ENCODE peak calls at places on chromosomes 6 and 20, in five cellular contexts. B is dorsolateral prefrontal cortex, G is GM23248, D is foreskin fibroblast, O is left lung. W is an unnamed sample.
A peak's percentile ranks its signal among the peaks of the same experiment; 100 is the strongest.

GRCh38 chr20:17612287-17612974 is 42.6 kb downstream of the DSTN start:
- DNase-seq in G (peak; percentile 80), D (peak; percentile 75), B (no peak), O (no peak), W (peak; percentile 86)

GRCh38 chr20:54560357-54560756 is 85.0 kb downstream of the DOK5 start:
- DNase-seq in D (no peak), G (peak; percentile 22), B (no peak), O (no peak), W (peak; percentile 43)

GRCh38 chr20:17743677-17744076 is 43.9 kb downstream of the BANF2 start:
- DNase-seq in D (no peak), G (no peak), O (no peak), B (no peak), W (no peak)

GRCh38 chr6:43386492-43386891 is 17.0 kb upstream of the ZNF318 start:
- DNase-seq in B (no peak), O (no peak), D (no peak), G (no peak), W (no peak)

GRCh38 chr6:158642805-158643489 is 1.6 kb downstream of the DYNLT1 start:
- DNase-seq in G (peak; percentile 43), D (no peak), B (no peak), O (no peak), W (peak; percentile 63)

GRCh38 chr6:56984374-56984773 is 29.5 kb downstream of the BEND6 start:
- DNase-seq in B (no peak), G (peak; percentile 50), D (peak; percentile 12), O (no peak), W (no peak)

GRCh38 chr20:63873477-63873971 is 8.5 kb downstream of the TPD52L2 start:
- DNase-seq in B (no peak), O (peak; percentile 77), G (peak; percentile 93), D (peak; percentile 78), W (peak; percentile 97)

GRCh38 chr6:32700391-32701040 is 34.1 kb upstream of the HLA-DQB1 start:
- DNase-seq in D (peak; percentile 68), B (peak; percentile 21), O (no peak), G (peak; percentile 67), W (peak; percentile 88)

GRCh38 chr6:108113557-108114519 is 39.3 kb upstream of the OSTM1 start:
- DNase-seq in G (peak; percentile 74), B (no peak), D (peak; percentile 76), O (no peak), W (peak; percentile 98)

GRCh38 chr6:142316791-142317368 is 15.1 kb downstream of the ADGRG6 start:
- DNase-seq in B (no peak), O (no peak), G (no peak), D (no peak), W (no peak)

GRCh38 chr6:113564401-113565161 is 292.6 kb upstream of the MARCKS start:
- DNase-seq in B (peak; percentile 94), D (peak; percentile 96), G (peak; percentile 95), O (peak; percentile 70), W (peak; percentile 84)

GRCh38 chr6:3258201-3258600 is 546 bp upstream of the PSMG4 start:
- DNase-seq in O (no peak), B (no peak), G (no peak), D (no peak), W (no peak)
- H3K4me3 ChIP-seq in O (peak overlapping the region; percentile 100), B (peak overlapping the region; percentile 86), G (peak overlapping the region; percentile 85), D (peak overlapping the region; percentile 86), W (peak overlapping the region; percentile 94)

GRCh38 chr20:10669843-10670446 is 3.9 kb downstream of the JAG1 start:
- DNase-seq in O (no peak), D (no peak), G (no peak), B (no peak), W (peak; percentile 63)

GRCh38 chr20:10668677-10669368 is 5.0 kb downstream of the JAG1 start:
- DNase-seq in D (no peak), B (no peak), G (no peak), O (no peak), W (peak; percentile 62)

GRCh38 chr20:10671850-10672578 is 1.8 kb downstream of the JAG1 start:
- DNase-seq in D (peak; percentile 80), G (peak; percentile 71), B (no peak), O (peak; percentile 78), W (peak; percentile 90)

GRCh38 chr20:10671221-10671849 is 2.5 kb downstream of the JAG1 start:
- DNase-seq in O (peak; percentile 91), D (peak; percentile 98), B (no peak), G (peak; percentile 96), W (peak; percentile 99)

GRCh38 chr20:10670521-10671220 is 3.1 kb downstream of the JAG1 start:
- DNase-seq in O (no peak), G (no peak), D (no peak), B (no peak), W (peak; percentile 86)
- H3K4me3 ChIP-seq in O (peak overlapping the region; percentile 73), G (no peak overlapping the region), D (peak overlapping the region; percentile 88), B (peak overlapping the region; percentile 86), W (peak overlapping the region; percentile 97)

DNA sequence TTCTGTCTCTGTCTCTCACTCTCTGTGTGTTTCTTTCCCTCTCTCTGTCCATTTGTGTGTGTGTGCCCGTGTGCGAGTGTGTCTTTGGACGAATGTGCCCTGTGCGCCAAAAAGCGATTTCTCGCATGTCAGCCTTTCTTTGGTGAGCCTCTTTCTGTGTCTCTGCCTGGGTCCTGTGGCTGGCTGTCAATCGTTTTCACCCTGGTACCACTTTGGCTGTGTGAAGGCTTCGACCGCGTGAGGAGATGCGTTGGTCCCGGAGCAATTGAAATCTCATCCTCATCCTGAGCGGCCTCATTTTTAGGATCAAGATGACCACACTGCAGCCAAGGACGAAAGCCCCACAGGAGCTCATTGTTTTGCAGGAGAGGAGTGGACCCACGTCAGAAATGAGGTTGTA is 288.9 kb upstream of the ZNF337 start:
- DNase-seq in D (no peak), G (no peak), O (no peak), B (no peak), W (no peak)
- H3K4me3 ChIP-seq in D (no peak overlapping the region), G (no peak overlapping the region), O (no peak overlapping the region), B (peak overlapping the region; percentile 51), W (no peak overlapping the region)

GRCh38 chr6:34196116-34196832 is 40.4 kb upstream of the HMGA1 start:
- DNase-seq in D (peak; percentile 93), B (peak; percentile 85), O (peak; percentile 90), G (peak; percentile 80), W (peak; percentile 98)
- H3K4me3 ChIP-seq in D (peak overlapping the region; percentile 51), B (peak overlapping the region; percentile 74), O (peak overlapping the region; percentile 50), G (peak overlapping the region; percentile 70), W (peak overlapping the region; percentile 76)

GRCh38 chr6:73857341-73857890 is 161.4 kb downstream of the CD109 start:
- DNase-seq in O (no peak), G (no peak), D (no peak), B (no peak), W (no peak)

GRCh38 chr6:73854998-73855718 is 159.2 kb downstream of the CD109 start:
- DNase-seq in O (no peak), D (peak; percentile 79), G (peak; percentile 77), B (no peak), W (peak; percentile 63)

GRCh38 chr6:73858376-73858775 is 162.4 kb downstream of the CD109 start:
- DNase-seq in G (peak; percentile 6), B (no peak), D (no peak), O (no peak), W (no peak)

GRCh38 chr6:73860303-73860702 is 164.3 kb downstream of the CD109 start:
- DNase-seq in O (no peak), D (no peak), B (no peak), G (no peak), W (no peak)
- H3K4me3 ChIP-seq in O (no peak overlapping the region), D (no peak overlapping the region), B (no peak overlapping the region), G (no peak overlapping the region), W (no peak overlapping the region)

DNA sequence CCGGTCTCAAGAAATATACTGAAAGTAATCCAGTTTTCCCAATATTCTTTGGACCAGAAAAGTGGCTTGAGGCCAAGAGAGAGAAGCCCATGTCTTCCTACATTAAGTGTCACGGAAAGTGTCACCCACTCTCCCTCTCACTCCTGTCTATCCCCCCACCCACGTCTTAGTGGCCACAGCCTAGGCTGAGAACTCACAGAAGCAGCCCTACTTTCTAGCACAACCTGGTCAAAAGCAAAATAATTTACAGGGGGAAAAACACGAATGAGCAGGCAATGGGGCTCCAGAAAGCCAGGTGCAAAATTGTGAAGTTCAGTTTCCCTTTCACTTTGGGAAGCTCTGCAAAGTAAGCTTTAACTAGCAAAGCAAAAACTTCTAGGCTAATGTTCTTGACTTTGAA is 118.0 kb downstream of the OPRM1 start:
- DNase-seq in O (no peak), B (no peak), G (no peak), D (no peak), W (no peak)
- H3K4me3 ChIP-seq in O (no peak overlapping the region), B (peak overlapping the region; percentile 35), G (no peak overlapping the region), D (no peak overlapping the region), W (no peak overlapping the region)

GRCh38 chr6:27281105-27281539 is 31.0 kb downstream of the POM121L2 start:
- DNase-seq in B (no peak), O (no peak), D (no peak), G (no peak), W (no peak)
- H3K4me3 ChIP-seq in B (no peak overlapping the region), O (no peak overlapping the region), D (peak overlapping the region; percentile 45), G (peak overlapping the region; percentile 73), W (peak overlapping the region; percentile 65)

DNA sequence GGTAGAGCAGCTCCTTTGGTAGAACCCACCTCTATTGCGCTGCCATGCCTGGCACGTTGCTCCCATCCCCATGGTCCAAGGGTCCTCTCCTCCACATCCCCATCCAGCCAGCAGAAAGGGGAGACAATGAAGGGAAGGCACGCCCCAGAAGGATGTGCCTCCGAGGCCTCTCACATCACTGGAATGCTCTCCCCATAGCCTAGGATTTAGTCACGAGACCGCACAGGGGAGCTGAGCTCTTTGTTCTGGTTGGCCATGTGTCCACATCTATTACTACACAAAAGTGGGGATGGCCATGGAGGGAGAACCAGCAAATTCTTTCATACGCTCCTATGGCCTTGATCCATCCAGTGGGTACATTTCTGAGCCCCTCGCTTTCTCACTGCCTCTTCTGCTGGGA is 60.5 kb upstream of the SALL4 start:
- DNase-seq in O (no peak), B (no peak), D (peak; percentile 8), G (peak; percentile 73), W (no peak)
- H3K4me3 ChIP-seq in O (no peak overlapping the region), B (no peak overlapping the region), D (no peak overlapping the region), G (no peak overlapping the region), W (no peak overlapping the region)

GRCh38 chr6:13434455-13434775 is 53.0 kb downstream of the GFOD1 start:
- DNase-seq in B (no peak), D (no peak), O (no peak), G (no peak), W (no peak)
- H3K4me3 ChIP-seq in B (no peak overlapping the region), D (no peak overlapping the region), O (no peak overlapping the region), G (no peak overlapping the region), W (no peak overlapping the region)

GRCh38 chr6:12456343-12456742 is 166.2 kb downstream of the EDN1 start:
- DNase-seq in G (no peak), B (no peak), O (no peak), D (no peak), W (no peak)
- H3K4me3 ChIP-seq in G (no peak overlapping the region), B (no peak overlapping the region), O (no peak overlapping the region), D (no peak overlapping the region), W (no peak overlapping the region)